ENCODE peak calls at places on chromosomes 7 and 10, in four cellular contexts. F is Caki2, K is neuronal stem cell, T is SW 1271. N is an unnamed sample.

GRCh38 chr10:110803830-110804338 is 67.8 kb upstream of the PDCD4 start:
- DNase-seq in F (no peak), T (no peak), K (peak; percentile 27), N (no peak)

GRCh38 chr10:53458007-53458406 is 685.4 kb upstream of the MBL2 start:
- DNase-seq in F (no peak), K (no peak), T (no peak), N (no peak)

GRCh38 chr7:100654908-100655831 is 1.1 kb downstream of the ACTL6B start:
- DNase-seq in T (no peak), K (no peak), F (no peak), N (no peak)

GRCh38 chr10:4440260-4440659 is 385.7 kb upstream of the AKR1E2 start:
- DNase-seq in K (no peak), F (no peak), T (no peak), N (no peak)

GRCh38 chr10:132538790-132539421 is 1.3 kb downstream of the INPP5A start:
- DNase-seq in K (no peak), T (no peak), F (no peak), N (no peak)

GRCh38 chr10:88810196-88810961 is 7.8 kb downstream of the LIPM start:
- DNase-seq in F (peak; percentile 58), K (peak; percentile 24), T (peak; percentile 48), N (peak; percentile 20)

GRCh38 chr7:135263321-135263970 is 29.8 kb downstream of the STRA8 start:
- DNase-seq in K (no peak), F (no peak), T (no peak), N (no peak)

GRCh38 chr7:73364006-73364728 is 36.2 kb downstream of the FKBP6 start:
- DNase-seq in T (no peak), F (no peak), K (no peak), N (no peak)

GRCh38 chr10:63611078-63611477 is 89.9 kb downstream of the REEP3 start:
- DNase-seq in K (no peak), F (no peak), T (no peak), N (no peak)

GRCh38 chr7:150986099-150986512 is 4.7 kb upstream of the NOS3 start:
- DNase-seq in K (no peak), T (peak; percentile 45), F (no peak), N (no peak)

GRCh38 chr7:148849393-148850098 is 34.5 kb downstream of the EZH2 start:
- DNase-seq in T (no peak), F (no peak), K (no peak), N (peak; percentile 31)

GRCh38 chr10:78925800-78926319 is 142.9 kb upstream of the ZMIZ1 start:
- DNase-seq in F (peak; percentile 81), K (no peak), T (peak; percentile 3), N (peak; percentile 55)

GRCh38 chr10:95506056-95506737 is 55.0 kb downstream of the SORBS1 start:
- DNase-seq in T (no peak), K (no peak), F (no peak), N (no peak)

GRCh38 chr7:27115161-27116018 is 12.9 kb upstream of the HOXA2 start:
- DNase-seq in F (peak; percentile 94), T (no peak), K (no peak), N (no peak)

GRCh38 chr7:1109581-1110310 is 21.8 kb downstream of the GPER1 start:
- DNase-seq in F (no peak), K (no peak), T (no peak), N (no peak)

GRCh38 chr10:46096909-46097575 is 51.0 kb upstream of the MSMB start:
- DNase-seq in T (no peak), K (no peak), F (no peak), N (no peak)

GRCh38 chr10:99427566-99428150 is 2.8 kb downstream of the GOT1 start:
- DNase-seq in K (no peak), F (no peak), T (no peak), N (no peak)

GRCh38 chr10:124270940-124271339 is 147.8 kb downstream of the OAT start:
- DNase-seq in F (no peak), T (no peak), K (no peak), N (no peak)

GRCh38 chr10:95693331-95693667 is 428 bp downstream of the TCTN3 start:
- DNase-seq in F (no peak), T (no peak), K (peak; percentile 3), N (no peak)